ENCODE peak calls at places on chromosomes 2 and 18, in four cellular contexts. M is uterus, T is fibroblast of lung, J is neural progenitor cell. H is an unnamed sample. For H3K4me1, the result is how much of the 10 kb centered on the place peaks cover.

GRCh38 chr2:53452957-53453748 is 314.5 kb upstream of the CHAC2 start:
- DNase-seq in M (no peak), T (peak), J (no peak), H (no peak)

GRCh38 chr2:96835830-96836229 is 8.0 kb downstream of the ANKRD23 start:
- DNase-seq in M (no peak), T (no peak), J (no peak), H (no peak)

GRCh38 chr2:19256239-19256638 is 102.2 kb downstream of the OSR1 start:
- DNase-seq in M (no peak), T (peak), J (no peak), H (no peak)

GRCh38 chr2:144460981-144461766 is 58.7 kb downstream of the ZEB2 start:
- DNase-seq in M (peak), T (peak), J (no peak), H (no peak)

GRCh38 chr2:219908538-219908937 is 281.1 kb downstream of the SLC4A3 start:
- DNase-seq in M (no peak), T (no peak), J (no peak), H (no peak)

GRCh38 chr2:48315847-48316194 is 214.1 kb upstream of the STON1 start:
- DNase-seq in M (no peak), T (peak), J (peak), H (peak)

GRCh38 chr2:17171446-17172049 is 346.7 kb downstream of the RAD51AP2 start:
- DNase-seq in M (no peak), T (peak), J (peak), H (no peak)

GRCh38 chr2:181770145-181770544 is 89.8 kb upstream of the NEUROD1 start:
- DNase-seq in M (no peak), T (peak), J (no peak), H (no peak)

GRCh38 chr18:9731380-9731779 is 23.3 kb downstream of the RAB31 start:
- DNase-seq in M (peak), T (peak), J (no peak), H (no peak)

GRCh38 chr18:28650860-28651259 is 473.9 kb upstream of the CDH2 start:
- DNase-seq in M (no peak), T (peak), J (no peak), H (no peak)

GRCh38 chr2:18546586-18546985 is 13.9 kb downstream of the RDH14 start:
- DNase-seq in M (no peak), T (no peak), J (no peak), H (no peak)

GRCh38 chr18:39661856-39662366 is 2096.3 kb upstream of the CELF4 start:
- DNase-seq in M (no peak), T (no peak), J (no peak), H (no peak)

GRCh38 chr2:9765611-9766531 is 77.4 kb upstream of the TAF1B start:
- DNase-seq in M (no peak), T (no peak), J (no peak), H (no peak)

GRCh38 chr18:8516391-8517250 is 92.6 kb upstream of the RAB12 start:
- DNase-seq in M (no peak), T (no peak), J (no peak), H (no peak)

GRCh38 chr2:227406177-227407031 is 18.7 kb upstream of the SCYGR1 start:
- DNase-seq in M (peak), T (peak), J (peak), H (no peak)

GRCh38 chr2:82234283-82234682 is 1929.7 kb upstream of the LRRTM1 start:
- DNase-seq in M (no peak), T (no peak), J (no peak), H (no peak)

GRCh38 chr2:52416340-52416739 is 1351.3 kb upstream of the CHAC2 start:
- DNase-seq in M (no peak), T (peak), J (peak), H (no peak)
- TF ChIP-seq CTCF in M (no peak), T (no peak), J (peak), H (no peak)

DNA sequence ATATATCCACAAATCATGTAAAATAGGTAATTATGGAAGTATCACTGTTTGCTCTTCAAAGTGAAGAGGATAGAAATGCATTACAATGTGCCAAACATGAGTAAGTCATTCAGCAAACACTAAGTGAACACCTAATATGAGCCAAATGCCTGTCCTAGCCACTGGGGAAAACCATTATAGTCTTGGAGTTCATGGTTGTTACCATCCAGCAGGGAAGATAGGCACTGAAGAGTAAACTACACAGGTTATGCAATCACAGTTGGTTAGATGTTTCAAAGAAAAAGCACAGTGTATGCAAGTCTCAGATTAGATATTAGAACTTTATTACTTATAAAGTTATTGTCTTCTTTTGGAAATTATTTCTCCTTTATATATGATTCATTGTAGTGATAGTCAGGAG is 3.9 kb upstream of the SERPINB2 start:
- DNase-seq in M (no peak), T (no peak), J (no peak), H (no peak)
- H3K4me1 ChIP-seq in M (under half), T (under half), J (under half), H (under half)

GRCh38 chr2:127371037-127371436 is 16.7 kb downstream of the MAP3K2 start:
- DNase-seq in M (peak), T (no peak), J (no peak), H (no peak)
- TF ChIP-seq CTCF in M (no peak), T (no peak), J (no peak), H (no peak)

GRCh38 chr18:48886520-48887293 is 64.1 kb downstream of the SMAD7 start:
- DNase-seq in M (no peak), T (no peak), J (no peak), H (no peak)

GRCh38 chr18:48885266-48885950 is 65.4 kb downstream of the SMAD7 start:
- DNase-seq in M (no peak), T (no peak), J (no peak), H (no peak)

GRCh38 chr18:48884306-48885235 is 66.2 kb downstream of the SMAD7 start:
- DNase-seq in M (no peak), T (no peak), J (no peak), H (no peak)

GRCh38 chr18:48887294-48887904 is 63.4 kb downstream of the SMAD7 start:
- DNase-seq in M (no peak), T (no peak), J (no peak), H (no peak)

DNA sequence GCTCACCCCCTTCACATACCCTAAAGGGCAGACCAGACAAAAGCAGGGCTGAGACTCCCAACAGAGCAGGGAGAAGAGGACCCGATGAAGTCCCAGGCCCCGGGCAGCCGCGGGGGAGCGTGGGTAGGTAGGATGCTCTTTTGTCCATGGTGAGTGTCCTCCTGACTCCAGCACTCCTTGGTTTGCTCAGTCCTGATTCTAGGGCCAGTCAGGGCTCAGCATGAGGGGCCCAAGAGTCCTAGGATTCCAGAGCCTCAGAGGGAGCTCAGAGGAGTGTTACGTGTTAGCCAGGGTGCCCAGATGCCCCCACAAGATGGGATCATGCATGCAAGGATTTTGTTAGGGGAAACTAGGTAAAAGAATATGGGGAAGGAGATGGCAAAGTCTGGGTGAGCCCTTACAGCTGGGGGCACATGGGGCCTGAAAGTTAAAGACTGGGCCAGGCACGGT is 64.8 kb downstream of the SMAD7 start:
- DNase-seq in M (no peak), T (no peak), J (no peak), H (no peak)
- H3K4me1 ChIP-seq in M (under half), T (under half), J (under half), H (under half)

DNA sequence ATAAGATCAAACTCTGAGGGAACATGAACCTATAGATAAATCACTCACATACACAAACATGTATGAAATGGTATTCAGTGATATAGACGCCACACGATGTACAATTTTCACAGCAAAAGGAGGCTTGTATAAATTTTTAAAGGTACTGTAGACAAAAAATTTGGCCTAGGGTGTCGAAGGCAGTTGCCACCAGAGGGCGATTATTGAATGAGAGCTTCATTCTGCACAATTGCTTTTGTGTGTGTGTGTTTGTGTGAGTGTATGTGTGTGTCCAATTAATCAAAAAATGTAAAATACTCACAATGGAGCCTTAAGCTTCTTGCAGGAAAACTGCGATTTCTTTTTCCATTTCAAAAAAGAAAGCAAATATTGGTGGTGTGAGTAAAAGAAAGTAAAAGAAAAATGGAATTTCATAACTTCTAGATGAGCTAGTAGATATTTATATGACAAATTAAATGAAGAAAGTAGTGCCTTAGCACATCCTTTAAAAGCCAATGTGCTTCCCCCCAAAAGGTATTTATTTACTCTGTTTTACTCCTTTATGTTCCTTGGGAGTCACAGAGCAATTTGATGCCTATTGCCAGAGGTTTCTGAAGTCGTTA is 800.1 kb downstream of the SATB2 start:
- DNase-seq in M (no peak), T (peak), J (peak), H (no peak)
- TF ChIP-seq CTCF in M (no peak), T (peak), J (peak), H (no peak)

GRCh38 chr2:46804794-46805193 is 110.8 kb downstream of the MCFD2 start:
- DNase-seq in M (no peak), T (peak), J (no peak), H (no peak)

GRCh38 chr2:46802665-46803550 is 112.7 kb downstream of the MCFD2 start:
- DNase-seq in M (no peak), T (no peak), J (no peak), H (no peak)

GRCh38 chr2:46805401-46805951 is 110.1 kb downstream of the MCFD2 start:
- DNase-seq in M (no peak), T (no peak), J (no peak), H (no peak)

GRCh38 chr2:46803551-46803885 is 112.1 kb downstream of the MCFD2 start:
- DNase-seq in M (no peak), T (no peak), J (no peak), H (no peak)

GRCh38 chr2:46803911-46804670 is 111.5 kb downstream of the MCFD2 start:
- DNase-seq in M (no peak), T (peak), J (no peak), H (no peak)
- H3K4me1 ChIP-seq in M (under half), T (under half), J (under half), H (under half)

GRCh38 chr2:174888646-174889271 is 116.4 kb downstream of the CHN1 start:
- DNase-seq in M (no peak), T (peak), J (no peak), H (no peak)
- TF ChIP-seq CTCF in M (no peak), T (no peak), J (no peak), H (no peak)